ENCODE peak calls at places on chromosome 1, in four cellular contexts. Z is activated gamma-delta T cell treated with Interleukin-2 at 50 U/mL for 16 hours, Y is non-pigmented ciliary epithelial cell, G is NB4. U is an unnamed sample.

GRCh38 chr1:54615531-54616245 is 7.6 kb downstream of the FAM151A start:
- DNase-seq in Z (no peak), Y (no peak), G (peak), U (peak)

GRCh38 chr1:180515364-180515763 is 13.0 kb upstream of the ACBD6 start:
- DNase-seq in Z (no peak), Y (no peak), G (no peak), U (no peak)

GRCh38 chr1:17128361-17128760 is 9.1 kb upstream of the PADI2 start:
- DNase-seq in Z (no peak), Y (peak), G (peak), U (peak)

GRCh38 chr1:171226757-171227370 is 21.4 kb upstream of the FMO1 start:
- DNase-seq in Z (no peak), Y (no peak), G (peak), U (peak)

GRCh38 chr1:225919906-225920305 is 4.1 kb downstream of the PYCR2 start:
- DNase-seq in Z (no peak), Y (no peak), G (no peak), U (no peak)

GRCh38 chr1:23732363-23733224 is 10.7 kb upstream of the ELOA start:
- DNase-seq in Z (no peak), Y (no peak), G (peak), U (no peak)

GRCh38 chr1:50422946-50423669 is at the start of gene DMRTA2:
- DNase-seq in Z (no peak), Y (no peak), G (no peak), U (no peak)

GRCh38 chr1:240602189-240602588 is 9.8 kb downstream of the GREM2 start:
- DNase-seq in Z (no peak), Y (no peak), G (no peak), U (no peak)

GRCh38 chr1:245800901-245801605 is 646.3 kb downstream of the KIF26B start:
- DNase-seq in Z (no peak), Y (no peak), G (no peak), U (no peak)